ENCODE peak calls at places on chromosome 17, in eight cellular contexts. P, X, S, F, K, Y, D and L are unnamed samples.

GRCh38 chr17:37050905-37051304 is 102.2 kb downstream of the AATF start:
- DNase-seq in Y (no peak), P (no peak), F (no peak), S (no peak), K (no peak), D (no peak), X (no peak), L (no peak)

GRCh38 chr17:81196505-81197408 is 26.0 kb downstream of the CEP131 start:
- DNase-seq in F (no peak), D (no peak), Y (no peak), K (no peak), S (no peak), P (no peak), X (no peak), L (no peak)

GRCh38 chr17:81043725-81044427 is 8.9 kb downstream of the BAIAP2 start:
- DNase-seq in Y (no peak), S (peak), K (no peak), P (no peak), D (no peak), X (no peak), F (no peak), L (no peak)

GRCh38 chr17:75159196-75160031 is 5.1 kb upstream of the JPT1 start:
- DNase-seq in D (no peak), X (no peak), F (peak), P (no peak), Y (no peak), K (no peak), S (peak), L (no peak)

GRCh38 chr17:8264320-8264719 is 15.2 kb downstream of the PFAS start:
- DNase-seq in S (no peak), F (no peak), P (no peak), X (no peak), Y (no peak), K (no peak), D (no peak), L (no peak)

GRCh38 chr17:61875285-61875684 is 12.0 kb upstream of the BRIP1 start:
- DNase-seq in X (no peak), P (no peak), Y (no peak), F (no peak), K (no peak), S (no peak), D (no peak), L (no peak)

GRCh38 chr17:2266045-2266864 is 37.3 kb downstream of the SMG6 start:
- DNase-seq in S (no peak), P (peak), D (peak), F (no peak), Y (no peak), K (no peak), X (peak), L (peak)

GRCh38 chr17:42182927-42183734 is 2.1 kb downstream of the HCRT start:
- DNase-seq in S (peak), K (no peak), D (peak), Y (no peak), X (no peak), F (peak), P (no peak), L (no peak)

GRCh38 chr17:72420775-72421127 is 299.9 kb downstream of the SOX9 start:
- DNase-seq in F (no peak), P (no peak), K (no peak), X (no peak), D (no peak), Y (no peak), S (no peak), L (no peak)

GRCh38 chr17:1412185-1413110 is 12.4 kb upstream of the YWHAE start:
- DNase-seq in K (no peak), P (no peak), Y (no peak), D (no peak), F (peak), X (no peak), S (no peak), L (no peak)

GRCh38 chr17:9174779-9175574 is 153.7 kb downstream of the NTN1 start:
- DNase-seq in K (no peak), F (no peak), P (no peak), D (no peak), X (no peak), S (no peak), Y (no peak), L (no peak)

GRCh38 chr17:59001158-59001814 is 105.4 kb downstream of the TRIM37 start:
- DNase-seq in D (peak), P (peak), Y (peak), F (peak), X (peak), S (no peak), K (no peak), L (peak)

GRCh38 chr17:27572665-27573064 is 58.3 kb upstream of the LGALS9 start:
- DNase-seq in P (no peak), F (no peak), D (no peak), S (no peak), Y (no peak), K (no peak), X (peak), L (no peak)

GRCh38 chr17:77958716-77959215 is 263 bp downstream of the TNRC6C start:
- DNase-seq in P (no peak), X (no peak), K (no peak), Y (no peak), S (no peak), D (no peak), F (no peak), L (no peak)

GRCh38 chr17:69503711-69504110 is 89.2 kb downstream of the MAP2K6 start:
- DNase-seq in Y (no peak), D (no peak), P (peak), X (no peak), F (no peak), K (no peak), S (no peak), L (peak)

GRCh38 chr17:4482338-4483011 is 16.2 kb upstream of the SPNS2 start:
- DNase-seq in F (no peak), X (no peak), P (no peak), D (no peak), Y (no peak), S (no peak), K (no peak), L (no peak)

GRCh38 chr17:9937164-9937835 is 32.2 kb upstream of the RCVRN start:
- DNase-seq in X (no peak), S (no peak), K (no peak), F (peak), P (no peak), D (no peak), Y (no peak), L (no peak)

GRCh38 chr17:39769974-39770587 is 32.3 kb downstream of the GRB7 start:
- DNase-seq in S (peak), F (peak), Y (no peak), P (no peak), X (no peak), D (no peak), K (peak), L (peak)